ENCODE peak calls at places on chromosome 21, in ten cellular contexts. One of them, this sample, is unnamed.

GRCh38 chr21:45113543-45113942 is 39.2 kb downstream of the ADARB1 start:
- DNase-seq in COR-L47: no peak
- DNase-seq in neural crest cell: no peak
- DNase-seq in AG08396: no peak
- DNase-seq in Caco-2: no peak
- DNase-seq in central memory CD4-positive, alpha-beta T cell: no peak
- DNase-seq in pulmonary artery endothelial cell: no peak
- DNase-seq in BE2C: no peak
- DNase-seq in kidney tubule cell: no peak
- DNase-seq in substantia nigra: no peak
- DNase-seq in this sample: no peak

GRCh38 chr21:17343055-17343454 is 169.8 kb upstream of the CXADR start:
- DNase-seq in kidney tubule cell: no peak
- DNase-seq in pulmonary artery endothelial cell: no peak
- DNase-seq in Caco-2: no peak
- DNase-seq in BE2C: no peak
- DNase-seq in central memory CD4-positive, alpha-beta T cell: no peak
- DNase-seq in neural crest cell: peak; percentile 8
- DNase-seq in AG08396: no peak
- DNase-seq in COR-L47: no peak
- DNase-seq in substantia nigra: no peak
- DNase-seq in this sample: peak; percentile 44

GRCh38 chr21:42349420-42350075 is 1.2 kb downstream of the TFF2 start:
- DNase-seq in COR-L47: no peak
- DNase-seq in neural crest cell: no peak
- DNase-seq in BE2C: no peak
- DNase-seq in Caco-2: no peak
- DNase-seq in central memory CD4-positive, alpha-beta T cell: no peak
- DNase-seq in AG08396: no peak
- DNase-seq in pulmonary artery endothelial cell: no peak
- DNase-seq in substantia nigra: no peak
- DNase-seq in kidney tubule cell: no peak
- DNase-seq in this sample: no peak

GRCh38 chr21:28758042-28758882 is 234.4 kb downstream of the LTN1 start:
- DNase-seq in COR-L47: no peak
- DNase-seq in kidney tubule cell: no peak
- DNase-seq in AG08396: no peak
- DNase-seq in Caco-2: no peak
- DNase-seq in BE2C: no peak
- DNase-seq in pulmonary artery endothelial cell: no peak
- DNase-seq in substantia nigra: no peak
- DNase-seq in central memory CD4-positive, alpha-beta T cell: no peak
- DNase-seq in neural crest cell: no peak
- DNase-seq in this sample: no peak

GRCh38 chr21:17270234-17270633 is 242.6 kb upstream of the CXADR start:
- DNase-seq in substantia nigra: peak; percentile 16
- DNase-seq in pulmonary artery endothelial cell: no peak
- DNase-seq in COR-L47: no peak
- DNase-seq in AG08396: peak; percentile 24
- DNase-seq in neural crest cell: no peak
- DNase-seq in kidney tubule cell: peak; percentile 45
- DNase-seq in BE2C: peak; percentile 42
- DNase-seq in Caco-2: no peak
- DNase-seq in central memory CD4-positive, alpha-beta T cell: no peak
- DNase-seq in this sample: peak; percentile 9

GRCh38 chr21:36048357-36048756 is 12.0 kb downstream of the SETD4 start:
- DNase-seq in COR-L47: no peak
- DNase-seq in AG08396: no peak
- DNase-seq in Caco-2: no peak
- DNase-seq in central memory CD4-positive, alpha-beta T cell: no peak
- DNase-seq in BE2C: no peak
- DNase-seq in substantia nigra: no peak
- DNase-seq in neural crest cell: no peak
- DNase-seq in kidney tubule cell: no peak
- DNase-seq in pulmonary artery endothelial cell: no peak
- DNase-seq in this sample: no peak

GRCh38 chr21:41777934-41778815 is 11.3 kb upstream of the RIPK4 start:
- DNase-seq in Caco-2: peak; percentile 90
- DNase-seq in substantia nigra: peak; percentile 53
- DNase-seq in AG08396: peak; percentile 92
- DNase-seq in COR-L47: peak; percentile 69
- DNase-seq in BE2C: peak; percentile 77
- DNase-seq in kidney tubule cell: peak; percentile 87
- DNase-seq in central memory CD4-positive, alpha-beta T cell: no peak
- DNase-seq in neural crest cell: peak; percentile 89
- DNase-seq in pulmonary artery endothelial cell: peak; percentile 35
- DNase-seq in this sample: peak; percentile 82

GRCh38 chr21:38567577-38568360 is 69.5 kb upstream of the ERG start:
- DNase-seq in neural crest cell: no peak
- DNase-seq in substantia nigra: no peak
- DNase-seq in AG08396: peak; percentile 34
- DNase-seq in kidney tubule cell: peak; percentile 10
- DNase-seq in pulmonary artery endothelial cell: no peak
- DNase-seq in COR-L47: no peak
- DNase-seq in central memory CD4-positive, alpha-beta T cell: no peak
- DNase-seq in BE2C: no peak
- DNase-seq in Caco-2: no peak
- DNase-seq in this sample: no peak

GRCh38 chr21:22575165-22575584 is 1577.0 kb downstream of the NCAM2 start:
- DNase-seq in substantia nigra: no peak
- DNase-seq in COR-L47: peak; percentile 79
- DNase-seq in AG08396: no peak
- DNase-seq in central memory CD4-positive, alpha-beta T cell: no peak
- DNase-seq in pulmonary artery endothelial cell: peak; percentile 19
- DNase-seq in BE2C: peak; percentile 49
- DNase-seq in kidney tubule cell: no peak
- DNase-seq in Caco-2: no peak
- DNase-seq in neural crest cell: peak; percentile 14
- DNase-seq in this sample: peak; percentile 31

GRCh38 chr21:31781737-31782136 is 49.8 kb upstream of the SCAF4 start:
- DNase-seq in kidney tubule cell: peak; percentile 64
- DNase-seq in central memory CD4-positive, alpha-beta T cell: no peak
- DNase-seq in pulmonary artery endothelial cell: no peak
- DNase-seq in substantia nigra: peak; percentile 2
- DNase-seq in Caco-2: no peak
- DNase-seq in COR-L47: peak; percentile 84
- DNase-seq in neural crest cell: no peak
- DNase-seq in AG08396: peak; percentile 38
- DNase-seq in BE2C: peak; percentile 56
- DNase-seq in this sample: peak; percentile 68

GRCh38 chr21:28762357-28762735 is 230.3 kb downstream of the LTN1 start:
- DNase-seq in COR-L47: no peak
- DNase-seq in substantia nigra: no peak
- DNase-seq in AG08396: no peak
- DNase-seq in central memory CD4-positive, alpha-beta T cell: no peak
- DNase-seq in pulmonary artery endothelial cell: no peak
- DNase-seq in BE2C: no peak
- DNase-seq in kidney tubule cell: no peak
- DNase-seq in Caco-2: no peak
- DNase-seq in neural crest cell: no peak
- DNase-seq in this sample: peak; percentile 50

GRCh38 chr21:42107881-42108553 is 36.9 kb downstream of the UMODL1 start:
- DNase-seq in COR-L47: peak; percentile 68
- DNase-seq in BE2C: peak; percentile 69
- DNase-seq in kidney tubule cell: peak; percentile 76
- DNase-seq in Caco-2: peak; percentile 74
- DNase-seq in central memory CD4-positive, alpha-beta T cell: peak; percentile 60
- DNase-seq in AG08396: peak; percentile 93
- DNase-seq in substantia nigra: no peak
- DNase-seq in pulmonary artery endothelial cell: no peak
- DNase-seq in neural crest cell: peak; percentile 59
- DNase-seq in this sample: peak; percentile 42

This sample was measured in Caki2.